ENCODE peak calls at places on chromosomes 5 and 9, in seven cellular contexts. G is tibial nerve, C is body of pancreas, L is A549, M is right lobe of liver, O is transverse colon, N is HCT116. K is an unnamed sample. For H3K4me1, the result is how much of the 10 kb centered on the place peaks cover.

GRCh38 chr5:121763674-121764073 is 88.0 kb upstream of the FTMT start:
- DNase-seq in G (no peak), C (no peak), L (no peak), M (no peak), O (no peak), N (no peak), K (no peak)

GRCh38 chr9:127796899-127797370 is 5.7 kb upstream of the FPGS start:
- DNase-seq in G (no peak), C (no peak), L (no peak), M (no peak), O (no peak), N (no peak), K (no peak)

GRCh38 chr9:90684776-90685175 is 42.2 kb upstream of the DIRAS2 start:
- DNase-seq in G (no peak), C (no peak), L (no peak), M (no peak), O (no peak), N (no peak), K (no peak)

GRCh38 chr5:143896981-143897380 is 85.0 kb downstream of the HMHB1 start:
- DNase-seq in G (no peak), C (no peak), L (no peak), M (no peak), O (no peak), N (no peak), K (no peak)

GRCh38 chr9:35776018-35776417 is 15.4 kb upstream of the NPR2 start:
- DNase-seq in G (no peak), C (no peak), L (no peak), M (no peak), O (no peak), N (no peak), K (no peak)

GRCh38 chr5:68130253-68130652 is 85.3 kb upstream of the PIK3R1 start:
- DNase-seq in G (no peak), C (no peak), L (no peak), M (no peak), O (no peak), N (no peak), K (no peak)

GRCh38 chr9:116592926-116593325 is 94.2 kb upstream of the TRIM32 start:
- DNase-seq in G (no peak), C (no peak), L (no peak), M (no peak), O (no peak), N (no peak), K (no peak)

GRCh38 chr5:138611295-138612220 is 36.4 kb upstream of the HSPA9 start:
- DNase-seq in G (no peak), C (peak), L (no peak), M (no peak), O (no peak), N (no peak), K (peak)

GRCh38 chr9:71760901-71761300 is 7.4 kb downstream of the CEMIP2 start:
- DNase-seq in G (no peak), C (peak), L (peak), M (peak), O (no peak), N (no peak), K (no peak)

DNA sequence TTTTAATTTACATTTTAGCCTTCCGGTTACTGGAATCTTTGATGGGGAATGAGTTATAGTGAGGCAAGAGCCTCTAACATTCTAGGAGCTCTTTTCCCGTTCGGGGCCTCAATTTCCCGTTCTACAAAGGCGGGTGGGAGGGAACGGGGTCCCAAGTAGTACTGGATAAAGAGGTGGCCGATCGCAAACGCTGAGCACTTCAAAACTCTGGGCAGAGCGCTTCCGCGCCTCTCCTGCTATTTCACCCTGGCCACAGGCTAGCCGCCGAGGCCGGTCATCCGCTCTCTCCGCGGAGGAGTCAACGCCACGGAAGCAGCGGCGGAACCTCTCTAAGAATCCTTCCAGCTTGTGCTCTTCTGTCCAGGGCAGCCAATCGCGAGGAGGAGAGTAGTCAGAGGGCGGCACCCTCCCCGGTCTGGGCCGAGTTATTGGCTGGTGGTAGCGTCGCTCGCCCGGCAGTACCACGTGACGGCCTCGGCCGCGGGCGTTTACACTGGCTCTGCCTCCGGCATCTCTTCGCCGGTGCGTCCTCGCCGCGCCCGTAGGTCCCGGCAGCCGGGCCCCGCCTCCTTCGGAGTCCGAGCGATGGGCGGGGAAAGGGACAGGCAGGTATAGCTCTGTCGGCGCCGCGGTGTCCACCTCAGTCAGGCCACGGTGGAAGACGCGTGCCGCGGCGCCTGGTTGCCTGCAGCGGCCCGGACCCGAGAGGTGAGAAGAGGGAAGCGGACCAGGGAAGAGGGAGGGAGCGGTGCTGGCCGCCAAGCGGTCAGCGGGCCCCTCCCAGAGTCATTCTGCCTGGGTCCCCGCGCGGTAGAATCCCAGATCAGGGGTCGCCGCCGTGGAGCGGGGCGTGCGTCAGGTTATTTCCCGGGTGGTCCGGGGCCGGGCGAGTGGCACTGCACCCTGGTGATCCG is at the start of gene SLC26A2:
- DNase-seq in G (peak), C (peak), L (peak), M (peak), O (peak), N (peak), K (peak)
- TF ChIP-seq POLR2A in G (peak), C (peak), L (peak), M (peak), O (peak), N (peak), K (peak)

GRCh38 chr9:113594484-113595299 is 131.2 kb downstream of the RGS3 start:
- DNase-seq in G (no peak), C (peak), L (no peak), M (peak), O (no peak), N (no peak), K (peak)
- H3K4me1 ChIP-seq in G (under half), C (half or more), L (under half), M (under half), O (under half), N (under half), K (half or more)

DNA sequence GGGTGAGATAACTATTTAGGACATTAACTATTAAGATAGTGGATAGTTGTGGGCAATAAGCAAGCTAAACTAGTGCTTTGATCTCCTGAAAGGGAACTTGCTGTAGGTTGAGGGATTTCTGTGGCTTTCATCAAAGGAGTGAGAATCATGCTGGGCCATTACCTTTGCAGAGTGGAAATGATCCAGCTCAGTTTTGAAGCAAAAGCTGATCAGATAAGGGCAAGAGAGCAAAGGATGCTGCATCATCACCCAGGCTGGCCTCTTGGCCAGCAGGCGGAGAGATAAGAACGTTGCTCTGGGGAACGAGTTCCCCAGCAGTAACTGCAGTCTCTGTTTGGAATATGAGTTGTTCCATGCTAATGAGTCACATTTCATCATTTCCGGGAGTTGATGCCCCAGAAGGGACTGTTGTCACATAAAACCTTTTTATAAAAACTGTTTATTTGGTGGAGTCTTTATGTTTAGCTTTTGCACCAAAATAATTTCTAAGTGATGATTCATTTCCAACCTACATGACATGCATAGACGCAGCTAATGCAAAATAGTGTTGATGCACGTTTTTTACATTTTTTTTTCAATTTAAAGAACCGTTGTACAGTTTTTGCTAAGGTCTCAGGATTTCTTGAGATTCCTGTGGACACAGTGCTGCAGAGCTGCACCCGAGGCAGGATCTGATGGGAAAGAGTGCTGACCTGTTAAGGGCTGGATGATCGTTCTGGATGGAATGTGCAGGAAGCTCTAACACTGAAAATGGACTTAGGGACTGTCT is 99.3 kb downstream of the ACTBL2 start:
- DNase-seq in G (no peak), C (no peak), L (peak), M (no peak), O (no peak), N (peak), K (no peak)
- TF ChIP-seq POLR2A in G (no peak), C (no peak), L (no peak), M (no peak), O (no peak), N (no peak), K (no peak)

GRCh38 chr9:137297060-137297664 is 4.9 kb downstream of the NRARP start:
- DNase-seq in G (no peak), C (peak), L (no peak), M (no peak), O (peak), N (no peak), K (no peak)

GRCh38 chr9:137296214-137297059 is 5.6 kb downstream of the NRARP start:
- DNase-seq in G (no peak), C (peak), L (peak), M (no peak), O (peak), N (no peak), K (no peak)

GRCh38 chr9:137298401-137298982 is 3.6 kb downstream of the NRARP start:
- DNase-seq in G (no peak), C (peak), L (no peak), M (no peak), O (peak), N (no peak), K (no peak)

GRCh38 chr9:137298983-137299521 is 3.0 kb downstream of the NRARP start:
- DNase-seq in G (no peak), C (peak), L (no peak), M (no peak), O (peak), N (no peak), K (no peak)

DNA sequence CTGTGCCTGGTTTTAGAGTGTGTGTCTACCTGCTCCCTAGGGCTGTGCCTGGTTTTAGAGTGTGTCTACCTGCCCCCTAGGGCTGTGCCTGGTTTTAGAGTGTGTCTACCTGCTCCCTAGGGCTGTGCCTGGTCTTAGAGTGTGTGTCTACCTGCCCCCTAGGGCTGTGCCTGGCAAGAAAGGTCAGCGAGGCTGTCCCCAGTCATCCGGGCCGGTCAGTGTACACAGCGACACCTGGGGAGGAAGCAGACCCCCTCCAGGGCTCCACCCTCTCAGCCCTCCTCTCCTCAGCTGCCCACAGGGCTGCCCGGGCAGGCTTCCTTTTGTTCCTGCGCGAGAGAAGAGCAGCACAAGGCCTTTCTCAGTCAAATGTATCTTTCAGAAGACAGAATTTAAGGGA is 4.1 kb downstream of the NRARP start:
- DNase-seq in G (no peak), C (peak), L (no peak), M (no peak), O (no peak), N (no peak), K (no peak)
- H3K4me1 ChIP-seq in G (under half), C (half or more), L (under half), M (under half), O (half or more), N (half or more), K (under half)

GRCh38 chr9:92292338-92293074 is 991 bp downstream of the IARS1 start:
- DNase-seq in G (no peak), C (no peak), L (peak), M (no peak), O (no peak), N (no peak), K (no peak)

GRCh38 chr9:92295240-92295790 is 1.8 kb upstream of the IARS1 start:
- DNase-seq in G (no peak), C (no peak), L (no peak), M (no peak), O (no peak), N (no peak), K (no peak)

GRCh38 chr9:92294297-92294676 is 790 bp upstream of the IARS1 start:
- DNase-seq in G (no peak), C (no peak), L (peak), M (no peak), O (no peak), N (no peak), K (peak)

GRCh38 chr9:92293075-92293354 is 482 bp downstream of the IARS1 start:
- DNase-seq in G (no peak), C (no peak), L (no peak), M (no peak), O (no peak), N (no peak), K (no peak)

GRCh38 chr9:92293452-92294296 is at the start of gene IARS1:
- DNase-seq in G (peak), C (peak), L (peak), M (peak), O (peak), N (peak), K (peak)
- TF ChIP-seq POLR2A in G (peak), C (peak), L (peak), M (peak), O (peak), N (peak), K (peak)

GRCh38 chr5:179918742-179919486 is 11.2 kb upstream of the TBC1D9B start:
- DNase-seq in G (no peak), C (no peak), L (no peak), M (no peak), O (no peak), N (no peak), K (no peak)
- H3K4me1 ChIP-seq in G (under half), C (under half), L (under half), M (under half), O (under half), N (under half), K (under half)

DNA sequence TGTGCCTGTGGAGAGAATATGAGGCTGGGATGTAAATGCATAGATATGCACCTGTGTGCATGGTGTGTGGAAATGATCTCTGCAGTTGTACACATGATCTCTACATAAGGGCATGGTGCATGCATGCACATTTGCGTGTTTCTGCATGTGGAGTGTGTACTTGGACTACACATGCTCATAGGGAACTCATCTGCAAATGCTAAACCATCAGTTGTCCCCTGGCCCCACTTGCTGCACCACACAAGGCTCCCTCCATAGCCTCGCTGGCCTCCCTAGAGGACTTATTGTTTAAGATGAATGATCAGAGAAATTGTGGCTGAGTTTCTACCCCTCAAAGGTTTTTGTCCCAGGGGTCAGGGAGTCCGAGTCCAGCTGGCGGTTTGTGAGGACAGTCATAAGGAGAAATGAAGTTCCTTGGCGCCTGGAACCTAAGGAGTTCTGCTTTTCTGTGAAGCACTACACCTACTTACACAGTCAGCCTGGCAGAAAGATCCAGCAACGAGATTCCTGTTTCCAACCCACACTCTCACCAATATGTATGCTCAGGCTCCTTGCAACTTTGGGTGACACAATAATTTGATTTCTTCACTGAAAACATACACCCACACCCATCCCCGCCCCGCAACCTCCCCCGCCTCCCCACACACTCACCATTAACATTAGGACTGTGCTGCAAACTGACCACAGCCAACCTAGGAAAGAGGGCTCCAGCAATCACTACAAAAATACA is 79.9 kb upstream of the CPEB4 start:
- DNase-seq in G (no peak), C (no peak), L (no peak), M (no peak), O (no peak), N (no peak), K (no peak)
- TF ChIP-seq POLR2A in G (no peak), C (no peak), L (no peak), M (no peak), O (no peak), N (no peak), K (no peak)

DNA sequence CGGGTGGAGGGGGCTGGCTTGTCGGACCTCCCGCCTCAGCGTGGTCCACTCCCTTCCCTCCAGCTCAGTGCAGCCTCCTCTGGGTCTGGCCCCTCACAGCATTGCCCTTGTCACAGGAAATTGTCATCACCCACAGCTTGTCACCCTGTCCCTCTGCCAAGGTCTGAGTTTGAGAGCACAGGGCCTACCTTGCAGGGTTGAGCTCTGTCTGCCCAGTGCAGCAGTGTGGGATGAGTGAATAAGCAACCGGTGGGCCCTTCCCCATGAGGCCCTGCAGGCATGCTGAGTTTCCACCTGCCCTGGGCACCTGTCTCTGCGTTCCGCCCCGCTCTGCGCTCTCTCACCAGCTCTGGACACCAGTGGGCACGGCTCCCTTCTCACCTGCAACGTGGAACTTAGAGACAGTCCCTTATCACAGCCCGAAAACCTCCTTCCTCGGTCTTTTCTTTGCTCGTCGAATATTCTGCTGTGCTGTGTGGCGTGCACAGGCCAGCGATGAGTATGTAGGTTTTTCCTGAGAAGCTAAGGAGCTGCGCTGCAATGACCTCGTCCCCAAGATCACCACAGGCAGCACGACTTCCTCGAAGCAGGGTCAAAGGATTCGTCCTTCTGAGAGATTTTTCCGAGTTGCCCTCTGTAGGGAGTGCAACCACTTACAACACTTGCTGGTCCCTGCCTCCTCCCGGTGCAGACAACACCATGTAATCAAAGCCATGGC is 26.9 kb upstream of the NOTCH1 start:
- DNase-seq in G (no peak), C (no peak), L (no peak), M (no peak), O (no peak), N (no peak), K (no peak)
- H3K4me1 ChIP-seq in G (under half), C (under half), L (half or more), M (under half), O (under half), N (under half), K (half or more)

GRCh38 chr5:141868541-141868940 is 9.7 kb downstream of the PCDH1 start:
- DNase-seq in G (no peak), C (no peak), L (no peak), M (no peak), O (no peak), N (no peak), K (no peak)

GRCh38 chr5:141869040-141869439 is 9.2 kb downstream of the PCDH1 start:
- DNase-seq in G (no peak), C (no peak), L (no peak), M (no peak), O (no peak), N (no peak), K (no peak)

GRCh38 chr5:141870871-141871270 is 7.3 kb downstream of the PCDH1 start:
- DNase-seq in G (no peak), C (no peak), L (no peak), M (no peak), O (peak), N (no peak), K (peak)

GRCh38 chr5:141870226-141870625 is 8.0 kb downstream of the PCDH1 start:
- DNase-seq in G (no peak), C (no peak), L (no peak), M (no peak), O (peak), N (no peak), K (peak)

DNA sequence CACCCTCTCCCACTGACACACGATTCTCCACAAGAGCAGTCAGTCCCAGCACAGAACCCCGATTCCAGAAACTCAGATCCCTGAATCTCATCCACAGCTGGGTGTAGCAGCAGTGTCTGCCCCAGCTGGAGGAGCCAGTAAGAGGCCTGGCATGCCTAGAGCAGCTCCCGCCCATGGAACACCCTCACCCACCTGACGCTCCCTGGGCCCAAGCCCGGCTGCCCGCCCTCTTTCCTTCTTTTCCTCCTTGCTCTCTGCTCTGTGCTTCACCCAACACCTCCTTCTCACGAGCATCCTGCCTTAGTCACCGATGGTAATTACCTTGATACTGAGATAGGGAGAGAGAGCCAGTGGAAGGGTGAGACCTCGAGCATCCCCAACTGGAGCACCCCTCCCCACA is 8.7 kb downstream of the PCDH1 start:
- DNase-seq in G (no peak), C (no peak), L (no peak), M (no peak), O (peak), N (no peak), K (no peak)
- TF ChIP-seq POLR2A in G (no peak), C (no peak), L (no peak), M (no peak), O (peak), N (no peak), K (no peak)

K was measured in sigmoid colon.